ENCODE peak calls at places on chromosomes 13 and 19, in nine cellular contexts. J is testis; Y is aorta; N is mesenchymal stem cell; Z is GM23338; M is CD8-positive, alpha-beta memory T cell; E is neural progenitor cell; B is right lobe of liver; V is tibial artery. A is an unnamed sample.

GRCh38 chr19:20269461-20269860 is 102.4 kb downstream of the ZNF486 start:
- DNase-seq in M (no peak), V (no peak), E (no peak), Z (no peak), B (no peak), J (no peak), N (no peak), Y (no peak), A (no peak)

GRCh38 chr13:34507630-34508029 is 434.4 kb upstream of the NBEA start:
- DNase-seq in Z (no peak), N (no peak), M (no peak), V (no peak), Y (no peak), E (no peak), J (no peak), B (no peak), A (no peak)

GRCh38 chr13:34863360-34864135 is 78.5 kb upstream of the NBEA start:
- DNase-seq in M (no peak), B (no peak), N (peak; percentile 84), Y (no peak), V (no peak), J (no peak), E (no peak), Z (no peak), A (peak; percentile 19)

GRCh38 chr13:67223024-67223423 is 7.1 kb downstream of the PCDH9 start:
- DNase-seq in B (no peak), N (peak; percentile 59), Z (no peak), M (no peak), E (no peak), Y (no peak), V (no peak), J (no peak), A (no peak)

GRCh38 chr19:24060687-24061356 is 26.2 kb upstream of the ZNF254 start:
- DNase-seq in N (no peak), V (no peak), E (no peak), Y (no peak), Z (no peak), M (no peak), J (no peak), B (no peak), A (no peak)

GRCh38 chr19:55253842-55254624 is 4.8 kb downstream of the PPP6R1 start:
- DNase-seq in J (no peak), B (no peak), V (no peak), Y (no peak), N (no peak), E (no peak), Z (peak; percentile 28), M (peak; percentile 79), A (no peak)

GRCh38 chr19:3503036-3503572 is 2.6 kb upstream of the DOHH start:
- DNase-seq in E (no peak), Z (no peak), B (no peak), M (peak; percentile 40), J (peak; percentile 56), Y (no peak), N (peak; percentile 69), V (no peak), A (peak; percentile 45)

GRCh38 chr13:28499579-28499978 is 4.7 kb upstream of the FLT1 start:
- DNase-seq in B (no peak), V (no peak), J (no peak), N (peak; percentile 48), E (no peak), Z (no peak), M (no peak), Y (no peak), A (no peak)

GRCh38 chr19:11324079-11324661 is 15.3 kb downstream of the RAB3D start:
- DNase-seq in Z (no peak), J (peak; percentile 59), Y (peak; percentile 84), E (no peak), M (no peak), V (peak; percentile 83), B (peak; percentile 73), N (peak; percentile 97), A (peak; percentile 73)

GRCh38 chr13:51475727-51476521 is 23.1 kb upstream of the INTS6 start:
- DNase-seq in N (no peak), E (no peak), Z (no peak), J (no peak), V (no peak), Y (no peak), M (no peak), B (no peak), A (no peak)

GRCh38 chr19:55831846-55832245 is at the start of gene NLRP11:
- DNase-seq in Y (no peak), B (no peak), V (no peak), E (no peak), J (no peak), Z (no peak), M (no peak), N (no peak), A (no peak)

GRCh38 chr13:113882266-113882627 is 18.4 kb upstream of the GAS6 start:
- DNase-seq in V (peak; percentile 74), B (no peak), E (no peak), J (peak; percentile 75), Z (no peak), N (no peak), Y (peak; percentile 82), M (no peak), A (no peak)

GRCh38 chr13:41565221-41565620 is 107.9 kb downstream of the RGCC start:
- DNase-seq in M (no peak), Y (no peak), E (no peak), B (no peak), Z (no peak), V (no peak), N (peak; percentile 83), J (no peak), A (no peak)

GRCh38 chr19:51407631-51408131 is 9.8 kb downstream of the SIGLEC10 start:
- DNase-seq in E (peak; percentile 68), B (no peak), M (peak; percentile 61), J (peak; percentile 60), N (peak; percentile 21), Z (peak; percentile 79), V (no peak), Y (peak; percentile 7), A (no peak)

GRCh38 chr13:75800545-75800944 is 164.4 kb downstream of the LMO7 start:
- DNase-seq in J (no peak), B (no peak), E (no peak), N (no peak), V (no peak), M (no peak), Z (peak; percentile 19), Y (no peak), A (no peak)

GRCh38 chr19:44927746-44928145 is 13.3 kb downstream of the APOC1 start:
- DNase-seq in B (no peak), E (no peak), J (no peak), M (no peak), Y (no peak), Z (no peak), V (no peak), N (peak; percentile 45), A (no peak)

GRCh38 chr19:54390942-54391577 is 24.2 kb upstream of the TTYH1 start:
- DNase-seq in N (peak; percentile 63), J (peak; percentile 63), V (no peak), B (no peak), Z (peak; percentile 94), Y (no peak), M (peak; percentile 79), E (peak; percentile 93), A (peak; percentile 75)

GRCh38 chr13:113364371-113364932 is 522 bp upstream of the GRTP1 start:
- DNase-seq in N (no peak), J (no peak), B (no peak), M (no peak), V (no peak), Z (no peak), E (no peak), Y (no peak), A (no peak)

GRCh38 chr13:65057986-65058385 is 2172.2 kb downstream of the PCDH9 start:
- DNase-seq in B (no peak), J (no peak), N (no peak), E (no peak), Z (no peak), V (no peak), M (no peak), Y (no peak), A (no peak)

GRCh38 chr13:64130600-64130999 is 2715.0 kb upstream of the PCDH20 start:
- DNase-seq in N (no peak), Y (no peak), B (no peak), V (no peak), J (no peak), E (no peak), M (no peak), Z (no peak), A (no peak)

GRCh38 chr13:33260168-33261098 is 25.1 kb downstream of the STARD13 start:
- DNase-seq in E (no peak), N (no peak), Z (no peak), V (no peak), B (peak; percentile 38), J (no peak), M (no peak), Y (no peak), A (peak; percentile 64)
- H3K4me1 ChIP-seq in E (no peaks in the 10 kb centered on the region), N (peaks cover 16% of the 10 kb centered on the region), Z (peaks cover 43% of the 10 kb centered on the region), V (peaks cover 45% of the 10 kb centered on the region), B (peaks cover 67% of the 10 kb centered on the region), J (no peaks in the 10 kb centered on the region), M (no peaks in the 10 kb centered on the region), Y (no peaks in the 10 kb centered on the region), A (peaks cover 35% of the 10 kb centered on the region)

DNA sequence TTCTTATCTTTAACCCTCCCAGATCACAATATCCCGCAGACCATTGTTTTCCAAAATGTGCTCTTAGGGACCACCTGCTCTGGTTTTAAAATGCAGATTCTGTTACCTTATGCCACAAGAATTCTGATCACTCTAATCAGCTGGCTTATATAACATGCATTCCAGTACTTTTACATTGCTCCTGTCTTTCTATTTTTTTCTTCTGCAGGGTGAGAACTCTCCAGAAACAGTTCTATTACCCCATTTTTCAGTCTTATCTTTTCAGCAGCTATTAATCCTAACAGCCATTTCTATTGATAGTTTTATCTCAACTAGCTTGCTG is 2.8 kb downstream of the ITM2B start:
- DNase-seq in Y (no peak), B (no peak), N (no peak), V (no peak), J (no peak), Z (no peak), E (no peak), M (no peak), A (no peak)
- H3K27ac ChIP-seq in Y (peak overlapping the region; percentile 36), B (peak overlapping the region; percentile 99), N (peak overlapping the region; percentile 23), V (peak overlapping the region; percentile 94), J (peak overlapping the region; percentile 100), Z (peak overlapping the region; percentile 80), E (peak overlapping the region; percentile 26), M (peak overlapping the region; percentile 40), A (peak overlapping the region; percentile 80)

DNA sequence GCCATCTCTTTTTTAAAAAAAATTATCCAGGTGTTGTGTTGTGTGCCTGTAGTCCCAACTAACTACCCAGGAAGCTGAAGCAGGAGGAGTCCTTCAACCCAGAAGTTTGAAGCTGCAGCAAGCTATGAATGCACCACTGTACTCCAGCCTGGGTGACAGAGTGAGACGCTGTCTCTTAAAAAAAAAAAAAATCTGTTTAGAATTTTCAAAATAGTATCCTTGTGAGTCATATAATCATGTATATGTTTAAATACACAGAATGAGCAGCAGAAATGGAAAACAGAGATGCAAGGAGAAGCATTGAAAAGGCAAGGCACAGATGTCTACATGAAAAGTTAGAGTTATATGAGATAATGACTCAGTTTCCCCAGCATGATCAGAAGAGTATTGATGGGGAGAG is 31.2 kb downstream of the SYDE1 start:
- DNase-seq in B (no peak), V (no peak), Z (no peak), M (no peak), E (no peak), N (peak; percentile 75), Y (no peak), J (no peak), A (no peak)
- H3K4me1 ChIP-seq in B (no peaks in the 10 kb centered on the region), V (no peaks in the 10 kb centered on the region), Z (no peaks in the 10 kb centered on the region), M (no peaks in the 10 kb centered on the region), E (no peaks in the 10 kb centered on the region), N (no peaks in the 10 kb centered on the region), Y (no peaks in the 10 kb centered on the region), J (no peaks in the 10 kb centered on the region), A (no peaks in the 10 kb centered on the region)

GRCh38 chr19:35041548-35042055 is at the start of gene HPN:
- DNase-seq in Z (peak; percentile 92), M (no peak), V (no peak), J (no peak), E (peak; percentile 37), B (peak; percentile 90), N (no peak), Y (no peak), A (no peak)
- H3K27ac ChIP-seq in Z (peak within 1 kb of the TSS; percentile 80), M (peak within 1 kb of the TSS; percentile 16), V (no peak within 1 kb of the TSS), J (peak within 1 kb of the TSS; percentile 50), E (no peak within 1 kb of the TSS), B (peak within 1 kb of the TSS; percentile 97), N (no peak within 1 kb of the TSS), Y (no peak within 1 kb of the TSS), A (no peak within 1 kb of the TSS)